ENCODE peak calls at places on chromosomes 3 and 15, in nine cellular contexts. P, K, B, X, H, U, G, F and O are unnamed samples. For H3K9me3 and H3K4me1, the result is how much of the 10 kb centered on the place peaks cover.

GRCh38 chr15:55530861-55531313 is 22.9 kb upstream of the DNAAF4 start:
- DNase-seq in P (no peak), K (no peak), B (no peak), X (no peak), H (no peak), U (no peak), G (no peak), F (peak), O (no peak)

GRCh38 chr3:111627092-111627491 is 31.9 kb upstream of the ZBED2 start:
- DNase-seq in P (no peak), K (no peak), B (no peak), X (no peak), H (no peak), U (no peak), G (no peak), F (no peak), O (no peak)

GRCh38 chr15:76339302-76340197 is 3.0 kb downstream of the ISL2 start:
- DNase-seq in P (no peak), K (no peak), B (no peak), X (no peak), H (no peak), U (no peak), G (no peak), F (peak), O (no peak)

GRCh38 chr15:101046826-101047225 is 127.7 kb downstream of the LRRK1 start:
- DNase-seq in P (peak), K (peak), B (peak), X (no peak), H (peak), U (no peak), G (peak), F (no peak), O (no peak)

GRCh38 chr15:22873841-22874240 is 35.4 kb downstream of the NIPA2 start:
- DNase-seq in P (no peak), K (no peak), B (no peak), X (no peak), H (no peak), U (no peak), G (no peak), F (no peak), O (no peak)

GRCh38 chr3:56251343-56251945 is 216.8 kb downstream of the ERC2 start:
- DNase-seq in P (peak), K (peak), B (no peak), X (peak), H (no peak), U (no peak), G (no peak), F (peak), O (no peak)

GRCh38 chr15:96058103-96058851 is 272.2 kb upstream of the NR2F2 start:
- DNase-seq in P (no peak), K (no peak), B (no peak), X (no peak), H (no peak), U (no peak), G (no peak), F (no peak), O (no peak)

GRCh38 chr3:186643493-186643892 is 3.3 kb downstream of the FETUB start:
- DNase-seq in P (no peak), K (no peak), B (no peak), X (no peak), H (no peak), U (no peak), G (no peak), F (no peak), O (no peak)

GRCh38 chr15:35696767-35697231 is 150.8 kb upstream of the DPH6 start:
- DNase-seq in P (no peak), K (no peak), B (no peak), X (peak), H (no peak), U (no peak), G (no peak), F (peak), O (no peak)

GRCh38 chr3:25173610-25174009 is 254.5 kb upstream of the RARB start:
- DNase-seq in P (no peak), K (no peak), B (no peak), X (no peak), H (no peak), U (no peak), G (no peak), F (no peak), O (no peak)

GRCh38 chr3:42535981-42536784 is 33.7 kb downstream of the VIPR1 start:
- DNase-seq in P (no peak), K (peak), B (no peak), X (peak), H (no peak), U (no peak), G (no peak), F (peak), O (no peak)

GRCh38 chr3:158167737-158168469 is 58.0 kb downstream of the RSRC1 start:
- DNase-seq in P (no peak), K (no peak), B (no peak), X (peak), H (no peak), U (no peak), G (no peak), F (peak), O (no peak)

GRCh38 chr3:5055352-5056004 is 66.6 kb upstream of the ARL8B start:
- DNase-seq in P (no peak), K (no peak), B (no peak), X (no peak), H (no peak), U (no peak), G (no peak), F (no peak), O (no peak)

GRCh38 chr15:36370735-36371115 is 208.7 kb upstream of the CDIN1 start:
- DNase-seq in P (no peak), K (no peak), B (no peak), X (no peak), H (no peak), U (no peak), G (no peak), F (peak), O (no peak)

GRCh38 chr3:38143511-38143910 is 5.0 kb downstream of the MYD88 start:
- DNase-seq in P (no peak), K (peak), B (no peak), X (no peak), H (no peak), U (no peak), G (no peak), F (no peak), O (no peak)

GRCh38 chr3:168325684-168326083 is 230.0 kb upstream of the GOLIM4 start:
- DNase-seq in P (no peak), K (no peak), B (no peak), X (no peak), H (no peak), U (no peak), G (no peak), F (no peak), O (no peak)

GRCh38 chr3:63911395-63911900 is 735 bp downstream of the SCAANT1 start:
- DNase-seq in P (no peak), K (no peak), B (no peak), X (no peak), H (no peak), U (no peak), G (no peak), F (peak), O (no peak)

GRCh38 chr3:12993022-12993622 is 80.1 kb downstream of the IQSEC1 start:
- DNase-seq in P (peak), K (no peak), B (peak), X (no peak), H (no peak), U (peak), G (no peak), F (no peak), O (no peak)

GRCh38 chr3:46564190-46565112 is 1.7 kb downstream of the LRRC2 start:
- DNase-seq in P (no peak), K (no peak), B (peak), X (no peak), H (no peak), U (no peak), G (no peak), F (no peak), O (no peak)

GRCh38 chr15:42723068-42723467 is 13.9 kb downstream of the CDAN1 start:
- DNase-seq in P (no peak), K (no peak), B (no peak), X (no peak), H (no peak), U (no peak), G (no peak), F (no peak), O (no peak)

GRCh38 chr3:184317201-184317600 is 2.8 kb downstream of the EIF4G1 start:
- DNase-seq in P (no peak), K (no peak), B (no peak), X (no peak), H (no peak), U (peak), G (no peak), F (no peak), O (no peak)

GRCh38 chr3:86249833-86250232 is 741.1 kb downstream of the VGLL3 start:
- DNase-seq in P (no peak), K (no peak), B (no peak), X (no peak), H (no peak), U (no peak), G (no peak), F (no peak), O (no peak)

GRCh38 chr3:183815951-183816475 is 9.4 kb downstream of the MAP6D1 start:
- DNase-seq in P (no peak), K (no peak), B (no peak), X (no peak), H (no peak), U (no peak), G (no peak), F (no peak), O (no peak)

GRCh38 chr3:194009019-194009418 is 126.9 kb upstream of the HES1 start:
- DNase-seq in P (no peak), K (no peak), B (no peak), X (no peak), H (no peak), U (no peak), G (no peak), F (no peak), O (no peak)

GRCh38 chr3:4778119-4778518 is 201.1 kb upstream of the BHLHE40 start:
- DNase-seq in P (no peak), K (no peak), B (no peak), X (no peak), H (no peak), U (no peak), G (no peak), F (no peak), O (no peak)

GRCh38 chr3:13414040-13414729 is 5.9 kb downstream of the NUP210 start:
- DNase-seq in P (no peak), K (peak), B (peak), X (peak), H (no peak), U (peak), G (no peak), F (no peak), O (peak)

GRCh38 chr3:194809382-194809781 is 123.7 kb downstream of the FAM43A start:
- DNase-seq in P (no peak), K (no peak), B (no peak), X (no peak), H (no peak), U (no peak), G (no peak), F (no peak), O (no peak)

GRCh38 chr15:67025719-67026118 is 39.7 kb upstream of the SMAD3 start:
- DNase-seq in P (peak), K (peak), B (peak), X (peak), H (no peak), U (peak), G (no peak), F (peak), O (no peak)

GRCh38 chr3:153903430-153903829 is 217.8 kb upstream of the ARHGEF26 start:
- DNase-seq in P (no peak), K (no peak), B (no peak), X (no peak), H (no peak), U (no peak), G (no peak), F (no peak), O (no peak)

GRCh38 chr3:41673643-41674042 is 288.3 kb downstream of the ULK4 start:
- DNase-seq in P (no peak), K (no peak), B (no peak), X (no peak), H (no peak), U (no peak), G (no peak), F (no peak), O (no peak)

GRCh38 chr15:67050062-67050461 is 15.3 kb upstream of the SMAD3 start:
- DNase-seq in P (no peak), K (no peak), B (no peak), X (no peak), H (no peak), U (no peak), G (peak), F (peak), O (no peak)

GRCh38 chr15:32030795-32031194 is 480 bp downstream of the CHRNA7 start:
- DNase-seq in P (no peak), K (peak), B (no peak), X (peak), H (no peak), U (no peak), G (no peak), F (peak), O (no peak)

GRCh38 chr3:47380026-47380600 is 708 bp upstream of the PTPN23 start:
- DNase-seq in P (no peak), K (no peak), B (no peak), X (peak), H (no peak), U (no peak), G (no peak), F (no peak), O (no peak)

GRCh38 chr3:97161169-97161568 is 346.8 kb downstream of the EPHA6 start:
- DNase-seq in P (no peak), K (no peak), B (no peak), X (no peak), H (no peak), U (no peak), G (no peak), F (no peak), O (no peak)

GRCh38 chr15:33032053-33032452 is 162.5 kb downstream of the FMN1 start:
- DNase-seq in P (no peak), K (no peak), B (no peak), X (no peak), H (no peak), U (no peak), G (no peak), F (no peak), O (no peak)

GRCh38 chr15:38893920-38894259 is 329.3 kb upstream of the RASGRP1 start:
- DNase-seq in P (no peak), K (no peak), B (no peak), X (no peak), H (no peak), U (no peak), G (no peak), F (no peak), O (no peak)

GRCh38 chr3:178022599-178022998 is 513.6 kb upstream of the KCNMB2 start:
- DNase-seq in P (no peak), K (no peak), B (no peak), X (no peak), H (no peak), U (no peak), G (no peak), F (peak), O (no peak)

GRCh38 chr3:15280853-15281532 is 51.4 kb downstream of the SH3BP5 start:
- DNase-seq in P (no peak), K (no peak), B (no peak), X (peak), H (no peak), U (no peak), G (no peak), F (no peak), O (no peak)

GRCh38 chr3:109112946-109113345 is 5.0 kb downstream of the MORC1 start:
- DNase-seq in P (no peak), K (peak), B (no peak), X (peak), H (no peak), U (no peak), G (no peak), F (no peak), O (no peak)

GRCh38 chr15:28885630-28886430 is at the start of gene APBA2:
- DNase-seq in P (peak), K (peak), B (no peak), X (no peak), H (no peak), U (no peak), G (no peak), F (peak), O (peak)

GRCh38 chr15:28886431-28887343 is 913 bp downstream of the APBA2 start:
- DNase-seq in P (no peak), K (no peak), B (no peak), X (no peak), H (no peak), U (no peak), G (no peak), F (no peak), O (no peak)

GRCh38 chr15:28888900-28889299 is 3.1 kb downstream of the APBA2 start:
- DNase-seq in P (no peak), K (no peak), B (no peak), X (no peak), H (no peak), U (no peak), G (no peak), F (no peak), O (no peak)

GRCh38 chr15:28888302-28888894 is 2.6 kb downstream of the APBA2 start:
- DNase-seq in P (no peak), K (no peak), B (no peak), X (no peak), H (no peak), U (no peak), G (no peak), F (no peak), O (no peak)

DNA sequence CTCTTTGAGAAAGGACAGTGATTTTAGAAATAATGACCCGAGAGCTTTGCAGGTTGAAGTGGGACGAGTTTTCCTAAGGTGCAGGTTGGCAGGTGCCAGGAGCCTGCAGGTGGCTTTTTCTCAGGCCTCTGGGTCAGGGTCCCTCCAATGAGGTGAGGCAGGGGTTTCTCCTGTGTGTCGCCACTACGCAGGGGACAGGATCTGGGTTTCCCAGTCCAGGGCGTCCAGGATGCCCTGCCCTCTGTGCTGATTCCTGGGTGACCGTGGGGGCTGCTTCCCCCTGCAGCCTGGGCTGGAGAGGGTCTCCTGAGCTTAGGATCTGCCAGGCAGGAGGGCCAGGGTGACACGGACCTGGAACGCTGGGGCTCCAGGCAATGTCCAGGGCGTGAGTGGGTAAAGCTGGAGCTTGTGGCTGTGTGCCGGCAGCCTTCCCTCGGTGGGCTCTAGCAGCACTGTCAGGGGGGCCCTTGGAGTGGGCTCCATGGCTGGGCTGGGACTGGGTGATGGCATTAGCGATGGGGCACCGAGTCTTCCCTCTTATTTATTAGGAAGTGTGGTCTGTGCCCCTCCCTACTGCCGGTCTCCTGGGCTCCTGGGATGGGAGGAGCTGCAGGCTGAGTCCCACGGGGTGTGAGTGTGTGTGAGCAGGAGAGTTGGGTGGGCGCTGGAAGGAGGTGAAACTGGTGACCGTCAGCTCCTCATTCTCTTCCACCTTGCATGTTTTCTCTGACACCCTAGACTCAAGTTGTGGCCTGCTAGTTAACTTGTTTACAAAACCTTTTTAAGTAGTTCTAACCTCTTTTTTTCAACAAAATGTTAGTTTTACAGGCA is 1.8 kb downstream of the APBA2 start:
- DNase-seq in P (no peak), K (no peak), B (no peak), X (no peak), H (no peak), U (no peak), G (no peak), F (no peak), O (no peak)
- H3K4me3 ChIP-seq in P (no peak), K (no peak), B (no peak), X (no peak), H (peak), U (no peak), G (no peak), F (no peak), O (peak)

DNA sequence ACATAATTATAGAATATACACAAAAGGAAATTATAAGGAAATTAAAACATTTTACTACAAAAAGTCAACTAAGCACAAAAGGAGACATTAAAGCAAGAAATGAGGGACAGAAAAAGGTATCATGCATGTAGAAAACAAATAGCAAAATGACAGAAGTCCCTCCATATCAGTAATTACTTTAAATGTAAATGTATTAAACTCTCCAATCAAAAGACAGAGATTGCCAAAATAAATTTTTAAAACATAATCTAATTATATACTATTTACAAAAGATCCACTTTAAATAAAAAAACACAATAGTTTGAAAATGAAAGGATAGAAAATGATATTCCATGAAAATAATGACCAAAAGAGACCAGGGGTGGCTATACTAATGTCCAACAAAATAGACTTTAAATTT is 123.7 kb downstream of the MEX3B start:
- DNase-seq in P (no peak), K (no peak), B (no peak), X (no peak), H (no peak), U (no peak), G (no peak), F (no peak), O (no peak)
- H3K9me3 ChIP-seq in P (under half), K (under half), B (under half), X (under half), H (under half), U (under half), G (under half), F (under half), O (under half)

DNA sequence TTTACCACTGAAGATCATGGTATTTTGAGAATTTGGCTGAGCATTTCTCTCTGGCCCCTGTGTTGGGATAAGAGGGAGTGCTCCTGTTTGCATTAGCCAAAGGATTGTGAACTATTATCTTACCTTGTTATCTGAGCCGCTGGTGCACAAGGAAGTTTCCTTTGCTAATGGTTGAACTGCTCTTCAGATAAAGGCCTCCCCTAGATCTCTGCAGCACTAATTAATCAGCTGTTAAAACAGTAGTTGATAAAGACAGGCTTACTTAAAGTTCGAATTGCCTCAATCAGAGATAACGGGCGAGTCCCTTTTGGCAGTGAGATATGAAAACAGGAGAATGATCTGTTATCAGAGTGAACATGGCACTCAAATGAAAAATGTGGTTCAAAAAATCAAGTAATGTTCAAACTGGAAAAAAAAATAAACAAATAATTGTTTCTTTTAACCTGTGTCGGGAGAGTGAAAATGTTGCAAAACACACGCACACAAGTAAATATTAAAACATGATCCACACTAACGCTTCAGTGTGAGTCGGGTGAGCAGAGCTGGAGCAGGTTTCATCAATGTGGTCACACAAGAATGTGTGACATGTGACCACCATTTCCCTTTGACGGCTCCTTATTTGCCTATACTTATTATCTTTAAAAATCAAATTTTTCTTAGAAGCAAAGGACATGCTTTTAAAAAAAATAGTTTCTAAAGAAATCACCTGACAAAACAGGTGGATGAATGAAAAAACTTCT is 469.1 kb downstream of the SOX2 start:
- DNase-seq in P (no peak), K (no peak), B (no peak), X (peak), H (no peak), U (no peak), G (no peak), F (no peak), O (no peak)
- H3K4me1 ChIP-seq in P (under half), K (under half), B (under half), X (under half), H (under half), U (under half), G (under half), F (under half), O (under half)

GRCh38 chr3:73475717-73476116 is 149.0 kb downstream of the PDZRN3 start:
- DNase-seq in P (no peak), K (no peak), B (no peak), X (no peak), H (no peak), U (no peak), G (no peak), F (no peak), O (no peak)
- H3K4me3 ChIP-seq in P (no peak), K (no peak), B (no peak), X (no peak), H (no peak), U (no peak), G (no peak), F (no peak), O (no peak)

GRCh38 chr3:27415202-27415601 is 46.0 kb upstream of the NEK10 start:
- DNase-seq in P (no peak), K (no peak), B (no peak), X (no peak), H (no peak), U (no peak), G (no peak), F (no peak), O (no peak)
- H3K9me3 ChIP-seq in P (under half), K (under half), B (under half), X (under half), H (under half), U (under half), G (under half), F (under half), O (under half)